ENCODE peak calls at places on chromosomes 7 and 10, in seven cellular contexts. W is NAMALWA, N is tibial nerve, K is T-helper 9 cell, O is activated T-cell treated with anti-CD3 and anti-CD28 coated beads for 24 hours, V is Panc1, B is left cardiac atrium. P is an unnamed sample.

GRCh38 chr10:80412521-80412920 is 4.2 kb downstream of the PRXL2A start:
- DNase-seq in W (no peak), N (no peak), K (no peak), O (no peak), V (no peak), B (no peak), P (no peak)

GRCh38 chr7:27152816-27153486 is 568 bp upstream of the HOXA3 start:
- DNase-seq in W (no peak), N (no peak), K (no peak), O (no peak), V (no peak), B (no peak), P (peak)

GRCh38 chr10:73017955-73018480 is 63.4 kb upstream of the PLA2G12B start:
- DNase-seq in W (no peak), N (no peak), K (no peak), O (no peak), V (no peak), B (no peak), P (no peak)

GRCh38 chr10:8275911-8276310 is 221.4 kb downstream of the GATA3 start:
- DNase-seq in W (no peak), N (no peak), K (no peak), O (no peak), V (no peak), B (no peak), P (no peak)

GRCh38 chr7:391411-391951 is 101.5 kb downstream of the FOXL3 start:
- DNase-seq in W (no peak), N (no peak), K (no peak), O (no peak), V (no peak), B (peak), P (peak)

GRCh38 chr10:13439771-13440708 is 88.8 kb downstream of the BEND7 start:
- DNase-seq in W (peak), N (no peak), K (peak), O (peak), V (no peak), B (peak), P (peak)

GRCh38 chr10:129761573-129761972 is 202.5 kb downstream of the EBF3 start:
- DNase-seq in W (no peak), N (no peak), K (no peak), O (no peak), V (no peak), B (peak), P (peak)

GRCh38 chr10:97715259-97715874 is 1.8 kb downstream of the MARVELD1 start:
- DNase-seq in W (no peak), N (no peak), K (no peak), O (no peak), V (no peak), B (no peak), P (no peak)

GRCh38 chr10:51092402-51092801 is 18.1 kb downstream of the PRKG1 start:
- DNase-seq in W (peak), N (peak), K (no peak), O (no peak), V (no peak), B (peak), P (no peak)

GRCh38 chr10:95837368-95837776 is 70.4 kb upstream of the CC2D2B start:
- DNase-seq in W (no peak), N (no peak), K (no peak), O (no peak), V (no peak), B (no peak), P (no peak)

P was measured in lower lobe of right lung.